ENCODE peak calls at places on chromosomes 5 and 9, in six cellular contexts. G is type B pancreatic cell, J is lower leg skin, U is left ventricle myocardium inferior, D is fibroblast of mammary gland, K is tibial nerve. A is an unnamed sample.

GRCh38 chr5:16304846-16305245 is 125.3 kb upstream of the MARCHF11 start:
- DNase-seq in K (no peak), D (peak), G (no peak), U (no peak), J (no peak), A (no peak)

GRCh38 chr5:142012186-142012785 is 541 bp downstream of the GNPDA1 start:
- DNase-seq in U (peak), D (peak), J (peak), K (peak), G (no peak), A (peak)

GRCh38 chr5:61386062-61386800 is 54.2 kb downstream of the ZSWIM6 start:
- DNase-seq in K (no peak), U (no peak), D (no peak), J (no peak), G (no peak), A (peak)

GRCh38 chr9:136079211-136079915 is 15.7 kb downstream of the NACC2 start:
- DNase-seq in G (no peak), U (no peak), J (no peak), K (no peak), D (no peak), A (no peak)

GRCh38 chr5:462051-462481 is 19.1 kb downstream of the EXOC3 start:
- DNase-seq in U (peak), D (no peak), J (no peak), K (no peak), G (peak), A (no peak)

GRCh38 chr9:121160025-121160424 is 41.6 kb downstream of the RAB14 start:
- DNase-seq in K (no peak), U (no peak), G (no peak), D (no peak), J (no peak), A (no peak)

GRCh38 chr5:141692533-141692888 is 10.5 kb upstream of the ARAP3 start:
- DNase-seq in D (no peak), U (no peak), K (no peak), J (no peak), G (no peak), A (no peak)

GRCh38 chr5:150077060-150077459 is 9.3 kb downstream of the CSF1R start:
- DNase-seq in D (no peak), K (no peak), U (no peak), J (no peak), G (peak), A (no peak)

GRCh38 chr9:35611230-35611797 is 6.3 kb downstream of the TESK1 start:
- DNase-seq in J (no peak), K (no peak), G (no peak), D (peak), U (peak), A (peak)

GRCh38 chr5:160030631-160031377 is 21.9 kb downstream of the TTC1 start:
- DNase-seq in K (no peak), D (no peak), J (no peak), U (no peak), G (no peak), A (no peak)

GRCh38 chr9:551986-552930 is 289.2 kb upstream of the DMRT1 start:
- DNase-seq in G (no peak), J (no peak), U (no peak), D (peak), K (no peak), A (no peak)

GRCh38 chr5:146461319-146461718 is 14.2 kb downstream of the TCERG1 start:
- DNase-seq in D (peak), J (no peak), G (no peak), U (no peak), K (no peak), A (no peak)

GRCh38 chr5:62489471-62489870 is 76.9 kb downstream of the IPO11 start:
- DNase-seq in U (no peak), K (no peak), J (no peak), G (no peak), D (peak), A (peak)

GRCh38 chr9:757246-757881 is 84.1 kb upstream of the DMRT1 start:
- DNase-seq in D (peak), G (no peak), U (no peak), K (no peak), J (no peak), A (peak)

GRCh38 chr9:136857166-136857565 is 5.0 kb downstream of the MAMDC4 start:
- DNase-seq in G (no peak), D (no peak), U (peak), K (no peak), J (peak), A (no peak)

GRCh38 chr5:40474250-40474649 is 205.5 kb upstream of the PTGER4 start:
- DNase-seq in G (no peak), U (no peak), J (no peak), K (no peak), D (no peak), A (no peak)

GRCh38 chr5:179475211-179475840 is 75.0 kb upstream of the RUFY1 start:
- DNase-seq in U (no peak), G (no peak), J (no peak), D (no peak), K (no peak), A (no peak)

GRCh38 chr5:100546041-100546440 is 10.9 kb downstream of the FAM174A start:
- DNase-seq in K (no peak), D (peak), U (no peak), J (no peak), G (no peak), A (no peak)

GRCh38 chr9:89249001-89249400 is 62.0 kb upstream of the CKS2 start:
- DNase-seq in K (no peak), U (no peak), D (no peak), G (no peak), J (no peak), A (no peak)

GRCh38 chr9:122382901-122383850 is 12.4 kb downstream of the PTGS1 start:
- DNase-seq in J (no peak), G (no peak), K (no peak), U (no peak), D (peak), A (peak)

DNA sequence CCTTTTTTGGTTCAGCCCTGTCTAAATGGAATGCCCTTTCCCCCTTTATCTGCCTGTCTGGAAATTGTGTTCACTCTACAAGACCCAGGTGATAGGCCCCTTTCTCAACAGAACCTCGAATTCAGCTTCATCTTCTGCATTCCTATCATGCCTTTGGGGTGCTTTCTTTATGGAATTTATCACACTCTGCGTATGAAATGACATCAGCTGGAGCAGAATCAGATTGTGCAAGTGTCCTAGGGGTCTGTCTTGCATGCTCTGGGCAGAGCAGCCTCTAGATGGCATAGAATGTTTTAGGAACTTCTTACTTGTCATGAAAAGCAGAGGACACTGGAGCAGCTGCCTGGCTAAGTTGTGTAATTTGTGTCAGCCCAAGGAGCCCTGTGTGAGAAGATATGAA is 84.9 kb downstream of the ISL1 start:
- DNase-seq in U (no peak), G (no peak), J (no peak), D (no peak), K (no peak), A (peak)
- TF ChIP-seq CTCF in U (no peak), G (no peak), J (no peak), D (no peak), K (no peak), A (no peak)

GRCh38 chr9:93908591-93909241 is 46.4 kb downstream of the BARX1 start:
- DNase-seq in G (no peak), J (no peak), K (no peak), U (no peak), D (no peak), A (no peak)
- TF ChIP-seq CTCF in G (peak), J (no peak), K (no peak), U (no peak), D (no peak), A (no peak)

GRCh38 chr5:34577267-34577666 is 78.9 kb upstream of the RAI14 start:
- DNase-seq in U (no peak), G (no peak), J (no peak), K (no peak), D (no peak), A (peak)

GRCh38 chr5:34576849-34577248 is 79.3 kb upstream of the RAI14 start:
- DNase-seq in G (no peak), J (no peak), K (no peak), U (no peak), D (no peak), A (no peak)

GRCh38 chr5:34580983-34581382 is 75.1 kb upstream of the RAI14 start:
- DNase-seq in G (no peak), U (no peak), K (no peak), D (no peak), J (no peak), A (no peak)

GRCh38 chr5:34582364-34582763 is 73.8 kb upstream of the RAI14 start:
- DNase-seq in J (no peak), K (no peak), U (no peak), D (no peak), G (no peak), A (no peak)

DNA sequence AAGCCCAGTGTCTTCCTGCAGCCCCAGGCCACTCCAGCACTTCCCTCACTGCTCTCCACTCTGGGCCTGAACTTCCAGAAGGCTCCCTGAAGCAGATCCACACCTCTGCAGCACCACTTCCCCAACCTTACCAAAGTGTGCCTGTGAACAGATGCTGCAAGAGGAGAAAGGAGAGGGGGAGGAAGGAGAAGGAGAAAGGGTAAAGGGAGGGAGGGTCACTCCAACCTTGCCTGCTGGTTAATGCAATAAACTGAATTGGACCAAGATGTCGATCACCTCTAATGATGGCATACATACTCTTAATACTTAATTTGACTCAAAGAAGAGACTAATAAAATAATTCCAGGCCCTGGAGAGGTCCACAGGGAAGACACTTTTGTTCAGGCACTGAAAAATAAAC is 77.2 kb upstream of the RAI14 start:
- DNase-seq in U (no peak), J (no peak), K (no peak), G (no peak), D (no peak), A (no peak)
- TF ChIP-seq CTCF in U (no peak), J (no peak), K (no peak), G (no peak), D (no peak), A (no peak)

GRCh38 chr5:180618487-180618829 is 27.2 kb upstream of the SCGB3A1 start:
- DNase-seq in U (no peak), G (no peak), J (no peak), K (no peak), D (no peak), A (no peak)

GRCh38 chr5:180621311-180621710 is 28.1 kb downstream of the FLT4 start:
- DNase-seq in U (no peak), J (no peak), D (no peak), K (no peak), G (no peak), A (no peak)

GRCh38 chr5:180619563-180619915 is 28.2 kb upstream of the SCGB3A1 start:
- DNase-seq in J (no peak), K (no peak), U (no peak), G (no peak), D (no peak), A (no peak)

GRCh38 chr5:180620014-180620413 is 28.7 kb upstream of the SCGB3A1 start:
- DNase-seq in K (no peak), U (no peak), J (no peak), G (no peak), D (no peak), A (no peak)

GRCh38 chr5:180618830-180619562 is 27.7 kb upstream of the SCGB3A1 start:
- DNase-seq in K (no peak), J (no peak), D (peak), G (no peak), U (no peak), A (peak)
- TF ChIP-seq CTCF in K (no peak), J (no peak), D (peak), G (peak), U (no peak), A (peak)